ENCODE peak calls at places on chromosomes 5 and 9, in six cellular contexts. W is psoas muscle; H is heart right ventricle; C is breast epithelium; B is CD8-positive, alpha-beta memory T cell; M is PC-3. X is an unnamed sample. For H3K27me3 and H3K4me1, the result is how much of the 10 kb centered on the place peaks cover.

GRCh38 chr9:16680965-16681658 is 189.4 kb downstream of the BNC2 start:
- DNase-seq in W (no peak), H (no peak), C (no peak), B (no peak), M (no peak), X (no peak)

GRCh38 chr9:7376838-7377237 is 422.7 kb downstream of the DMAC1 start:
- DNase-seq in W (no peak), H (no peak), C (no peak), B (no peak), M (no peak), X (no peak)

GRCh38 chr5:94751456-94751855 is 133.0 kb downstream of the SLF1 start:
- DNase-seq in W (no peak), H (no peak), C (no peak), B (no peak), M (no peak), X (no peak)

GRCh38 chr5:25544652-25545249 is 900.0 kb upstream of the CDH10 start:
- DNase-seq in W (no peak), H (no peak), C (no peak), B (no peak), M (peak), X (no peak)

GRCh38 chr5:151214614-151215545 is 9.0 kb downstream of the CCDC69 start:
- DNase-seq in W (no peak), H (no peak), C (no peak), B (peak), M (no peak), X (no peak)

GRCh38 chr9:89116064-89116817 is 62.4 kb downstream of the SHC3 start:
- DNase-seq in W (no peak), H (no peak), C (no peak), B (no peak), M (no peak), X (no peak)

GRCh38 chr5:6370580-6370979 is 7.8 kb downstream of the MED10 start:
- DNase-seq in W (no peak), H (no peak), C (no peak), B (no peak), M (no peak), X (no peak)

GRCh38 chr5:66807743-66808142 is 211.6 kb downstream of the MAST4 start:
- DNase-seq in W (no peak), H (no peak), C (no peak), B (no peak), M (peak), X (no peak)

GRCh38 chr9:3569529-3569928 is 43.7 kb upstream of the RFX3 start:
- DNase-seq in W (no peak), H (no peak), C (no peak), B (no peak), M (no peak), X (no peak)

GRCh38 chr5:89043676-89044075 is 160.7 kb upstream of the MEF2C start:
- DNase-seq in W (no peak), H (no peak), C (no peak), B (no peak), M (peak), X (no peak)

GRCh38 chr5:124742983-124743533 is 3.4 kb downstream of the ZNF608 start:
- DNase-seq in W (peak), H (no peak), C (no peak), B (no peak), M (peak), X (no peak)

GRCh38 chr9:3467593-3468219 is 58.1 kb downstream of the RFX3 start:
- DNase-seq in W (peak), H (peak), C (no peak), B (peak), M (peak), X (peak)

GRCh38 chr5:6522337-6522736 is 73.7 kb downstream of the UBE2QL1 start:
- DNase-seq in W (no peak), H (no peak), C (no peak), B (no peak), M (no peak), X (no peak)

GRCh38 chr9:126672634-126673284 is 59.0 kb downstream of the LMX1B start:
- DNase-seq in W (no peak), H (no peak), C (peak), B (no peak), M (no peak), X (no peak)
- H3K27me3 ChIP-seq in W (half or more), H (under half), C (under half), B (under half), M (under half), X (under half)

DNA sequence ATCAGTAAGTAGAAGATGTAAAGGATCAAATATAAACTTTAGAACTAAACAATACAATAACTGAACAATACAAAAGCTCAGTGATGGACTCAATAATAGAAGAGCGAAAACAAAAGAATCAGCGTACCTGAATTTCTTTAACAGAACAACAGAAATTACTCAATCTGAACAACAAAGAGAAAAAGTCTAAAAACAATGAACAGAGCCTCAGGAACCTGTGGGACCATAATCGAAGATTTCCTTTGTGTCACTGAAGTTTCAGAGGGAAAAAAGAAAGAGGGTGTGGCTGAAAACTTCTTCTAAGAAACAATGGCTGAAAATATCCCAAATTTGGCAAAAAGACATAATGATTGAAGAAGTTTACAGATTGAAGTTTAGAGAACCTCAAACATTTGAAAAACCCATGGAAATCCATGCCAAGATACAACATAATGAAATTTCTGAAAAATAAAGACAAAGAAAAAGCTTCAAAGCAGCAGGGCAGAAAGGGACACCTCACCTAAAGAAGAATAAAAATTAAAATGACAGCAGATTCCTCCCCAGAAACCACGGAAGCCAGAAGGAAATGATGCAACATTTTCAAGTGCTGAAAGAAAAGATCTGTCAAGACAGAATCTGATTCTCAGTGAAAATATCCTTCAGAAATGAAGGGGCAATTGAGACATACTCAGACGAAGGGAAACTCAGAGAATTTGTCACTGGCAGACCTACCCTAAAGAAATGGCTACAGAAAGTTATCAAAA is 288.8 kb downstream of the ARL15 start:
- DNase-seq in W (no peak), H (no peak), C (no peak), B (no peak), M (no peak), X (no peak)
- H3K27ac ChIP-seq in W (no peak), H (no peak), C (no peak), B (no peak), M (no peak), X (no peak)

GRCh38 chr5:131375351-131375750 is 111.5 kb downstream of the CDC42SE2 start:
- DNase-seq in W (no peak), H (no peak), C (no peak), B (no peak), M (no peak), X (no peak)
- H3K4me1 ChIP-seq in W (under half), H (half or more), C (under half), B (half or more), M (under half), X (under half)

GRCh38 chr9:97820373-97820772 is 32.7 kb upstream of the FOXE1 start:
- DNase-seq in W (no peak), H (no peak), C (no peak), B (no peak), M (no peak), X (no peak)
- H3K27me3 ChIP-seq in W (under half), H (under half), C (under half), B (under half), M (under half), X (under half)

GRCh38 chr9:109115931-109116541 is 3.7 kb downstream of the TMEM245 start:
- DNase-seq in W (peak), H (no peak), C (no peak), B (no peak), M (no peak), X (no peak)
- H3K27ac ChIP-seq in W (peak), H (peak), C (peak), B (no peak), M (no peak), X (peak)

DNA sequence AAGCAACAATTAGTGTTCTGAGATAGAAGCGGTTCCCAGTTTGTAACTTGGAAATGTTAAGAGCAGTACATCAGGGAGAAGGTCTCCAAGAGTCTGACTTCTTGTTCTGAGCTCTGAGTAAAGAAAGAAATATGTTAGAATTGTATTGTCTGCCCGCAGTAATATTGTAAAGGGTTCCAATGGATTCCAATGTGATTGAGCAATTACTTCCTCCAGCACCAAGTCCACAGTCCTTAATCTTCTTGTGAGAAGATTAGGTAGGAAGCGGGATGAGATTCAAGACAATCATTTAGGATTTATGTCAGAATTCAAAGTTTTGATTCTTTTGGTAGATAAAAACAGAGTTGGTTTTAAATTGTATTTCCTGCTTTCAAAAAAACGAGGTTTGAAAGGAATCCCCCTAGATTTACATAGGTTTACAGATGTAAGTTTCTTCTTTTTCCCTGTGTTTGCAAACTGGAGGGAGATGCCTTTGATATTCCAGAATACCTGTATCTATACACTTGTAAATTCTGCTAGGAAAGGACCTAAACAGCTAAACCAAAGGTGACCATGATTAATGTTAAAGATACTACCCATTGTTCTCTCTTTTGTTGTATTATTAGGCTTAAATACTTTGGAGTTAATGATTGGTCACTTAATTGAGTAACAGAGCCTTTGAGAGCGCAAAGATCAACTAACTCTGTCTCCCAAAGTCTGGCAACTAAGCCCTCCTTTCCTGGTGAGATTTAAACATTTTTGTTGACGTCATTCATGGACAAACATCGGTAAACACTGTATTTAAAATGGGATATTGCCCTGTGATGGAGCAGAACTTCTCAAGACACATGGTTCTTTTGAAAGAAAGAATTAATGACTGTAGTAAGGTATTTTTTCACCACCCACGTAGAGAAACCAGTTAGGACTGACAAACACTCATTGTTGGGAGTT is 4.3 kb downstream of the VCAN start:
- DNase-seq in W (no peak), H (no peak), C (no peak), B (no peak), M (peak), X (no peak)
- H3K4me1 ChIP-seq in W (under half), H (half or more), C (under half), B (under half), M (under half), X (under half)

X was measured in tibial artery.